ENCODE peak calls at places on chromosome 12, in five cellular contexts. One of them, this sample, is unnamed.

GRCh38 chr12:12350868-12351463 is 924 bp upstream of the MANSC1 start:
- ATAC-seq in stimulated activated naive CD8-positive, alpha-beta T cell treated with anti-CD3 and anti-CD28 coated beads, Interleukin-15, amount 100 ng/mL, for 72 hours: no peak
- ATAC-seq in left lobe of liver: peak; percentile 48
- ATAC-seq in CD8-positive, alpha-beta T cell: no peak
- ATAC-seq in activated T-cell treated with anti-CD3 and anti-CD28 coated beads, Interleukin-2, amount 50 U/mL, for 72 hours: no peak
- ATAC-seq in this sample: no peak

GRCh38 chr12:105025890-105026289 is 39.8 kb downstream of the NOPCHAP1 start:
- ATAC-seq in stimulated activated naive CD8-positive, alpha-beta T cell treated with anti-CD3 and anti-CD28 coated beads, Interleukin-15, amount 100 ng/mL, for 72 hours: no peak
- ATAC-seq in left lobe of liver: peak; percentile 90
- ATAC-seq in CD8-positive, alpha-beta T cell: no peak
- ATAC-seq in activated T-cell treated with anti-CD3 and anti-CD28 coated beads, Interleukin-2, amount 50 U/mL, for 72 hours: no peak
- ATAC-seq in this sample: no peak

GRCh38 chr12:1523046-1523445 is 71.3 kb downstream of the FBXL14 start:
- ATAC-seq in stimulated activated naive CD8-positive, alpha-beta T cell treated with anti-CD3 and anti-CD28 coated beads, Interleukin-15, amount 100 ng/mL, for 72 hours: no peak
- ATAC-seq in left lobe of liver: no peak
- ATAC-seq in CD8-positive, alpha-beta T cell: no peak
- ATAC-seq in activated T-cell treated with anti-CD3 and anti-CD28 coated beads, Interleukin-2, amount 50 U/mL, for 72 hours: no peak
- ATAC-seq in this sample: no peak

GRCh38 chr12:57258977-57259970 is 8.3 kb upstream of the STAC3 start:
- ATAC-seq in stimulated activated naive CD8-positive, alpha-beta T cell treated with anti-CD3 and anti-CD28 coated beads, Interleukin-15, amount 100 ng/mL, for 72 hours: no peak
- ATAC-seq in left lobe of liver: peak; percentile 71
- ATAC-seq in CD8-positive, alpha-beta T cell: no peak
- ATAC-seq in activated T-cell treated with anti-CD3 and anti-CD28 coated beads, Interleukin-2, amount 50 U/mL, for 72 hours: no peak
- ATAC-seq in this sample: no peak

GRCh38 chr12:8052679-8053078 is 13.5 kb downstream of the C3AR1 start:
- ATAC-seq in stimulated activated naive CD8-positive, alpha-beta T cell treated with anti-CD3 and anti-CD28 coated beads, Interleukin-15, amount 100 ng/mL, for 72 hours: no peak
- ATAC-seq in left lobe of liver: no peak
- ATAC-seq in CD8-positive, alpha-beta T cell: no peak
- ATAC-seq in activated T-cell treated with anti-CD3 and anti-CD28 coated beads, Interleukin-2, amount 50 U/mL, for 72 hours: no peak
- ATAC-seq in this sample: no peak

GRCh38 chr12:91778938-91779400 is 366.7 kb downstream of the BTG1 start:
- ATAC-seq in stimulated activated naive CD8-positive, alpha-beta T cell treated with anti-CD3 and anti-CD28 coated beads, Interleukin-15, amount 100 ng/mL, for 72 hours: peak; percentile 98
- ATAC-seq in left lobe of liver: peak; percentile 38
- ATAC-seq in CD8-positive, alpha-beta T cell: peak; percentile 85
- ATAC-seq in activated T-cell treated with anti-CD3 and anti-CD28 coated beads, Interleukin-2, amount 50 U/mL, for 72 hours: peak; percentile 98
- ATAC-seq in this sample: peak; percentile 86

GRCh38 chr12:121611306-121611705 is 15.0 kb upstream of the ORAI1 start:
- ATAC-seq in stimulated activated naive CD8-positive, alpha-beta T cell treated with anti-CD3 and anti-CD28 coated beads, Interleukin-15, amount 100 ng/mL, for 72 hours: no peak
- ATAC-seq in left lobe of liver: peak; percentile 51
- ATAC-seq in CD8-positive, alpha-beta T cell: peak; percentile 38
- ATAC-seq in activated T-cell treated with anti-CD3 and anti-CD28 coated beads, Interleukin-2, amount 50 U/mL, for 72 hours: peak; percentile 49
- ATAC-seq in this sample: no peak

GRCh38 chr12:727321-727720 is 25.1 kb upstream of the WNK1 start:
- ATAC-seq in stimulated activated naive CD8-positive, alpha-beta T cell treated with anti-CD3 and anti-CD28 coated beads, Interleukin-15, amount 100 ng/mL, for 72 hours: no peak
- ATAC-seq in left lobe of liver: no peak
- ATAC-seq in CD8-positive, alpha-beta T cell: no peak
- ATAC-seq in activated T-cell treated with anti-CD3 and anti-CD28 coated beads, Interleukin-2, amount 50 U/mL, for 72 hours: no peak
- ATAC-seq in this sample: no peak

GRCh38 chr12:47828967-47829482 is 9.3 kb upstream of the HDAC7 start:
- ATAC-seq in stimulated activated naive CD8-positive, alpha-beta T cell treated with anti-CD3 and anti-CD28 coated beads, Interleukin-15, amount 100 ng/mL, for 72 hours: no peak
- ATAC-seq in left lobe of liver: peak; percentile 80
- ATAC-seq in CD8-positive, alpha-beta T cell: no peak
- ATAC-seq in activated T-cell treated with anti-CD3 and anti-CD28 coated beads, Interleukin-2, amount 50 U/mL, for 72 hours: no peak
- ATAC-seq in this sample: no peak

GRCh38 chr12:131828671-131829350 is 618 bp downstream of the MMP17 start:
- ATAC-seq in stimulated activated naive CD8-positive, alpha-beta T cell treated with anti-CD3 and anti-CD28 coated beads, Interleukin-15, amount 100 ng/mL, for 72 hours: peak; percentile 41
- ATAC-seq in left lobe of liver: no peak
- ATAC-seq in CD8-positive, alpha-beta T cell: no peak
- ATAC-seq in activated T-cell treated with anti-CD3 and anti-CD28 coated beads, Interleukin-2, amount 50 U/mL, for 72 hours: peak; percentile 21
- ATAC-seq in this sample: peak; percentile 47

GRCh38 chr12:93167331-93167730 is 210.4 kb upstream of the NUDT4 start:
- ATAC-seq in stimulated activated naive CD8-positive, alpha-beta T cell treated with anti-CD3 and anti-CD28 coated beads, Interleukin-15, amount 100 ng/mL, for 72 hours: peak; percentile 31
- ATAC-seq in left lobe of liver: no peak
- ATAC-seq in CD8-positive, alpha-beta T cell: no peak
- ATAC-seq in activated T-cell treated with anti-CD3 and anti-CD28 coated beads, Interleukin-2, amount 50 U/mL, for 72 hours: no peak
- ATAC-seq in this sample: peak; percentile 3

GRCh38 chr12:113127791-113128199 is 7.8 kb downstream of the RASAL1 start:
- ATAC-seq in stimulated activated naive CD8-positive, alpha-beta T cell treated with anti-CD3 and anti-CD28 coated beads, Interleukin-15, amount 100 ng/mL, for 72 hours: no peak
- ATAC-seq in left lobe of liver: no peak
- ATAC-seq in CD8-positive, alpha-beta T cell: no peak
- ATAC-seq in activated T-cell treated with anti-CD3 and anti-CD28 coated beads, Interleukin-2, amount 50 U/mL, for 72 hours: no peak
- ATAC-seq in this sample: no peak

GRCh38 chr12:120546050-120546386 is 11.9 kb downstream of the RNF10 start:
- ATAC-seq in stimulated activated naive CD8-positive, alpha-beta T cell treated with anti-CD3 and anti-CD28 coated beads, Interleukin-15, amount 100 ng/mL, for 72 hours: no peak
- ATAC-seq in left lobe of liver: no peak
- ATAC-seq in CD8-positive, alpha-beta T cell: no peak
- ATAC-seq in activated T-cell treated with anti-CD3 and anti-CD28 coated beads, Interleukin-2, amount 50 U/mL, for 72 hours: no peak
- ATAC-seq in this sample: no peak

This sample was measured in stimulated activated memory B cell treated with anti-CD40 and anti-IgM and Interleukin-4, amounts not matched to agents 10 μg/mL and 1 μg/mL and 100 μg/mL, for 72 hours.